ENCODE peak calls at places on chromosome 20, in four cellular contexts. One of them, this sample, is unnamed.

GRCh38 chr20:38997622-38998021 is 35.5 kb downstream of the DHX35 start:
- DNase-seq in pancreas: no peak
- DNase-seq in fibroblast of mammary gland: no peak
- DNase-seq in uterus: no peak
- DNase-seq in this sample: no peak

GRCh38 chr20:4415281-4415680 is 306.4 kb upstream of the PRND start:
- DNase-seq in pancreas: no peak
- DNase-seq in fibroblast of mammary gland: no peak
- DNase-seq in uterus: no peak
- DNase-seq in this sample: no peak

GRCh38 chr20:64212750-64213149 is 42.8 kb upstream of the PCMTD2 start:
- DNase-seq in fibroblast of mammary gland: peak; percentile 60
- DNase-seq in uterus: peak; percentile 50
- DNase-seq in pancreas: peak; percentile 27
- DNase-seq in this sample: peak; percentile 34

GRCh38 chr20:5844063-5844681 is 94.0 kb downstream of the SHLD1 start:
- DNase-seq in fibroblast of mammary gland: peak; percentile 73
- DNase-seq in uterus: no peak
- DNase-seq in pancreas: no peak
- DNase-seq in this sample: no peak

GRCh38 chr20:38421915-38422314 is 13.2 kb downstream of the SNHG17 start:
- DNase-seq in pancreas: no peak
- DNase-seq in fibroblast of mammary gland: no peak
- DNase-seq in uterus: no peak
- DNase-seq in this sample: no peak

GRCh38 chr20:46695888-46696287 is 6.6 kb upstream of the TP53RK start:
- DNase-seq in uterus: no peak
- DNase-seq in fibroblast of mammary gland: no peak
- DNase-seq in pancreas: no peak
- DNase-seq in this sample: no peak

GRCh38 chr20:33875055-33875454 is 63.9 kb downstream of the CHMP4B start:
- DNase-seq in uterus: no peak
- DNase-seq in pancreas: no peak
- DNase-seq in fibroblast of mammary gland: no peak
- DNase-seq in this sample: no peak

GRCh38 chr20:60804240-60804917 is 447.7 kb upstream of the CDH4 start:
- DNase-seq in fibroblast of mammary gland: no peak
- DNase-seq in pancreas: no peak
- DNase-seq in uterus: no peak
- DNase-seq in this sample: no peak

GRCh38 chr20:5841492-5841891 is 91.3 kb downstream of the SHLD1 start:
- DNase-seq in pancreas: no peak
- DNase-seq in fibroblast of mammary gland: no peak
- DNase-seq in uterus: no peak
- DNase-seq in this sample: no peak

GRCh38 chr20:18101125-18101820 is 36.4 kb upstream of the KAT14 start:
- DNase-seq in fibroblast of mammary gland: no peak
- DNase-seq in pancreas: no peak
- DNase-seq in uterus: no peak
- DNase-seq in this sample: no peak

GRCh38 chr20:750801-751200 is 17.5 kb downstream of the SLC52A3 start:
- DNase-seq in pancreas: no peak
- DNase-seq in uterus: no peak
- DNase-seq in fibroblast of mammary gland: peak; percentile 10
- DNase-seq in this sample: no peak

GRCh38 chr20:3068986-3069900 is 2.2 kb upstream of the OXT start:
- DNase-seq in fibroblast of mammary gland: peak; percentile 72
- DNase-seq in pancreas: no peak
- DNase-seq in uterus: no peak
- DNase-seq in this sample: no peak

GRCh38 chr20:22825546-22825945 is 209.6 kb upstream of the SSTR4 start:
- DNase-seq in uterus: no peak
- DNase-seq in pancreas: no peak
- DNase-seq in fibroblast of mammary gland: no peak
- DNase-seq in this sample: no peak

GRCh38 chr20:57615472-57615855 is 4.8 kb downstream of the ZBP1 start:
- DNase-seq in fibroblast of mammary gland: no peak
- DNase-seq in pancreas: no peak
- DNase-seq in uterus: no peak
- DNase-seq in this sample: no peak
- H3K4me3 ChIP-seq in fibroblast of mammary gland: no peak overlapping the region
- H3K4me3 ChIP-seq in pancreas: no peak overlapping the region
- H3K4me3 ChIP-seq in uterus: no peak overlapping the region
- H3K4me3 ChIP-seq in this sample: no peak overlapping the region

GRCh38 chr20:48242623-48243022 is 457.3 kb upstream of the SULF2 start:
- DNase-seq in uterus: no peak
- DNase-seq in fibroblast of mammary gland: no peak
- DNase-seq in pancreas: no peak
- DNase-seq in this sample: no peak
- H3K4me3 ChIP-seq in uterus: no peak overlapping the region
- H3K4me3 ChIP-seq in fibroblast of mammary gland: no peak overlapping the region
- H3K4me3 ChIP-seq in pancreas: no peak overlapping the region
- H3K4me3 ChIP-seq in this sample: no peak overlapping the region

GRCh38 chr20:51496964-51497363 is 45.6 kb downstream of the NFATC2 start:
- DNase-seq in uterus: no peak
- DNase-seq in fibroblast of mammary gland: no peak
- DNase-seq in pancreas: no peak
- DNase-seq in this sample: no peak

GRCh38 chr20:51500311-51500710 is 42.2 kb downstream of the NFATC2 start:
- DNase-seq in uterus: no peak
- DNase-seq in pancreas: no peak
- DNase-seq in fibroblast of mammary gland: no peak
- DNase-seq in this sample: no peak

GRCh38 chr20:51495921-51496545 is 46.5 kb downstream of the NFATC2 start:
- DNase-seq in uterus: no peak
- DNase-seq in pancreas: no peak
- DNase-seq in fibroblast of mammary gland: no peak
- DNase-seq in this sample: no peak

GRCh38 chr20:51498765-51499540 is 43.6 kb downstream of the NFATC2 start:
- DNase-seq in fibroblast of mammary gland: no peak
- DNase-seq in pancreas: no peak
- DNase-seq in uterus: no peak
- DNase-seq in this sample: no peak

GRCh38 chr20:51497542-51498467 is 44.7 kb downstream of the NFATC2 start:
- DNase-seq in fibroblast of mammary gland: no peak
- DNase-seq in pancreas: no peak
- DNase-seq in uterus: peak; percentile 38
- DNase-seq in this sample: no peak
- H3K4me3 ChIP-seq in fibroblast of mammary gland: no peak overlapping the region
- H3K4me3 ChIP-seq in pancreas: no peak overlapping the region
- H3K4me3 ChIP-seq in uterus: no peak overlapping the region
- H3K4me3 ChIP-seq in this sample: no peak overlapping the region

DNA sequence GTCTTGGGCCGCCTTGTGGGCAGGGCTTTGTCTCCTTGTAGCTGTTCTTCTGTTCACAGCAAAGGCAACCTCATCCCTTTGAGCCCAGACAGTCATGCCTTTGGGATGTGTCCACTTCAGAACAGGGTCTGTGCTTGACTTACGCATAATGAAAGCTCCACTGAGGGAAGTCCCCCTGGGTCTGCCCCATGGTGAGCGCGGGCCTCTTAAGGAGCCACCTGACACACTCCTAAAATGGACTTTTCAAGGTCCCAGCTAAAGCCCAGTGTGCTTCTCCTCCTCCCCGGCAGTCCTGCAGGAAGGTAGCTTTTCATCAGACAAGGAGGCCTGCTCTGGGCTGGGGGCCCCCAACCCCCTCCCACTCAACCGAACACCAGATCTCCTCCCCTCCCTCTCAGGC is 24.9 kb upstream of the PMEPA1 start:
- DNase-seq in pancreas: no peak
- DNase-seq in fibroblast of mammary gland: no peak
- DNase-seq in uterus: no peak
- DNase-seq in this sample: no peak
- H3K4me3 ChIP-seq in pancreas: no peak overlapping the region
- H3K4me3 ChIP-seq in fibroblast of mammary gland: no peak overlapping the region
- H3K4me3 ChIP-seq in uterus: no peak overlapping the region
- H3K4me3 ChIP-seq in this sample: no peak overlapping the region

DNA sequence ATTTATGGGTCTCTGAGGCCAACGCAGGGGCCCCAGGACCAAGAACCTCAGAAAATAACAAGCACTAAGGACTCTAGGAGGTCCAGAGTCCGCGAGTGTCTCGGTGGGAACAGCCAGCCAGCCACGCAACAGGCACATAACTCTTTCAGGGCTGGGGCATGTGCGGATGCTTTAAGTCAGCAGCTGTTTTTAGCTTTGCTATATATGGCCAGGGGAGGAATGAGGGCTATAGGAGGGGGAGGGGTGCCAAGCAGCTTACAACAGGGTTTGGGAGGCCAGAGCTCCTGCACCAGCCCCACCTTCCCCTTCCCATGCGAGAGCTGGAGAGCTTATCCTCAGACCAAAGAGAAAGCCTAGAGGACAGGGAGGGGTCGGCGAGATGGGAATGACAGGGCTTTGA is 6.2 kb downstream of the JPH2 start:
- DNase-seq in uterus: peak; percentile 87
- DNase-seq in fibroblast of mammary gland: no peak
- DNase-seq in pancreas: no peak
- DNase-seq in this sample: no peak
- H3K4me3 ChIP-seq in uterus: peak overlapping the region; percentile 12
- H3K4me3 ChIP-seq in fibroblast of mammary gland: no peak overlapping the region
- H3K4me3 ChIP-seq in pancreas: no peak overlapping the region
- H3K4me3 ChIP-seq in this sample: no peak overlapping the region

GRCh38 chr20:41871063-41871462 is 252.9 kb upstream of the CHD6 start:
- DNase-seq in fibroblast of mammary gland: no peak
- DNase-seq in pancreas: no peak
- DNase-seq in uterus: no peak
- DNase-seq in this sample: no peak
- H3K4me3 ChIP-seq in fibroblast of mammary gland: no peak overlapping the region
- H3K4me3 ChIP-seq in pancreas: no peak overlapping the region
- H3K4me3 ChIP-seq in uterus: no peak overlapping the region
- H3K4me3 ChIP-seq in this sample: no peak overlapping the region

GRCh38 chr20:49283703-49284625 is 6.1 kb upstream of the ZNFX1 start:
- DNase-seq in fibroblast of mammary gland: no peak
- DNase-seq in pancreas: no peak
- DNase-seq in uterus: no peak
- DNase-seq in this sample: no peak
- H3K4me3 ChIP-seq in fibroblast of mammary gland: peak overlapping the region; percentile 100
- H3K4me3 ChIP-seq in pancreas: no peak overlapping the region
- H3K4me3 ChIP-seq in uterus: no peak overlapping the region
- H3K4me3 ChIP-seq in this sample: no peak overlapping the region

GRCh38 chr20:9837634-9838033 is 1.2 kb downstream of the PAK5 start:
- DNase-seq in fibroblast of mammary gland: no peak
- DNase-seq in uterus: no peak
- DNase-seq in pancreas: no peak
- DNase-seq in this sample: no peak

GRCh38 chr20:9835302-9835701 is 3.6 kb downstream of the PAK5 start:
- DNase-seq in fibroblast of mammary gland: no peak
- DNase-seq in uterus: no peak
- DNase-seq in pancreas: no peak
- DNase-seq in this sample: no peak

GRCh38 chr20:9838035-9838377 is 870 bp downstream of the PAK5 start:
- DNase-seq in pancreas: no peak
- DNase-seq in fibroblast of mammary gland: no peak
- DNase-seq in uterus: no peak
- DNase-seq in this sample: no peak

GRCh38 chr20:9839626-9840025 is 750 bp upstream of the PAK5 start:
- DNase-seq in uterus: no peak
- DNase-seq in fibroblast of mammary gland: no peak
- DNase-seq in pancreas: no peak
- DNase-seq in this sample: peak; percentile 55

GRCh38 chr20:9838378-9839295 is at the start of gene PAK5:
- DNase-seq in fibroblast of mammary gland: peak; percentile 7
- DNase-seq in uterus: no peak
- DNase-seq in pancreas: peak; percentile 87
- DNase-seq in this sample: peak; percentile 82
- H3K4me3 ChIP-seq in fibroblast of mammary gland: no peak within 1 kb of the TSS
- H3K4me3 ChIP-seq in uterus: no peak within 1 kb of the TSS
- H3K4me3 ChIP-seq in pancreas: peak within 1 kb of the TSS; percentile 46
- H3K4me3 ChIP-seq in this sample: peak within 1 kb of the TSS; percentile 29

GRCh38 chr20:36306557-36307411 is 645 bp downstream of the DLGAP4 start:
- DNase-seq in uterus: no peak
- DNase-seq in fibroblast of mammary gland: no peak
- DNase-seq in pancreas: no peak
- DNase-seq in this sample: no peak
- H3K4me3 ChIP-seq in uterus: no peak overlapping the region
- H3K4me3 ChIP-seq in fibroblast of mammary gland: no peak overlapping the region
- H3K4me3 ChIP-seq in pancreas: no peak overlapping the region
- H3K4me3 ChIP-seq in this sample: peak overlapping the region; percentile 22

GRCh38 chr20:25858495-25859425 is 162.1 kb upstream of the ZNF337 start:
- DNase-seq in fibroblast of mammary gland: no peak
- DNase-seq in uterus: no peak
- DNase-seq in pancreas: no peak
- DNase-seq in this sample: no peak

GRCh38 chr20:25856256-25856884 is 159.7 kb upstream of the ZNF337 start:
- DNase-seq in pancreas: no peak
- DNase-seq in fibroblast of mammary gland: no peak
- DNase-seq in uterus: no peak
- DNase-seq in this sample: no peak

GRCh38 chr20:25860531-25861150 is 164.0 kb upstream of the ZNF337 start:
- DNase-seq in fibroblast of mammary gland: no peak
- DNase-seq in pancreas: no peak
- DNase-seq in uterus: no peak
- DNase-seq in this sample: no peak

GRCh38 chr20:25863536-25864325 is 167.1 kb upstream of the ZNF337 start:
- DNase-seq in uterus: no peak
- DNase-seq in fibroblast of mammary gland: no peak
- DNase-seq in pancreas: no peak
- DNase-seq in this sample: no peak

DNA sequence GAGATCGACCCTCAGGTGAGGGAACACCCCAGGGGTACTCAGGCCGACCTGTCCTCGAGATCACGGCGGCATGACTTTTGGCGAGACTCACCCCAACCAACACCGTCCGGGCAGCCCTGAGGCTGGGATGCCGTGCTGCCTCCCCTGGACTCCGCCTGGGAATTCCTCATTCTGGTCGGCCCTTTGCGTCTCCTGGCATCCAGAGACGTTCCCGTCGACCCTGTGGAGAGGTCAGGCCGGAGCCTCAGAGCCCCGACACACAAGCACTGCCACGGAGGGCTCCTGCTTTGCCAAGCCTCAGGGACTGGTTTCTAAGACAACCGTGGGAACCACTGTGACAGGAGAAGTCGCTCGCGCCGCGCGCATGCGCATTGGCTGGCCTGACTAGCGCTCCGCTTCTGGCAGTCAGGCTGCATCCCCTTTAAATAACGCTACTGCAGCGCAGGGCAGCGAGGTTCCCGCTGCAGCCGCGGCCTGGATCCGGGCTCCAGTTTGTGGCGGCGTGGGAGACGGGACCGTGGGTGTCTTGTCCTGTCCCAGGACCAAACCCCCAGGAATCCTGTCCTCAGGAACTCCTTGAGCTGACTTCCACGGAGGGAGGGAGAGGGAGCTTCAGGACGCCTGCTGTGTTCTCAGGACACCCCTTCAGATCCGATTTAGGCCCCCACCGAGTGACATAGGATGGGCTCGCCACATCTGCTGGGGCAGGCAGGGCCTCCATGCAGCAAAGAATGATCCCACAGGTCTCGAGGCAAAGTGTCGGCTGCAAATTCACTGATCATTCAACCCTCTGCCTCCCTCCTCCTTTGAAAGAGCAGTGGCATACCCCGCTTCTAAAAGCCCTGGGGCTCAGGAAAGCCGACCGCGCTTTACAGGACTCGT is 163.2 kb upstream of the ZNF337 start:
- DNase-seq in uterus: peak; percentile 54
- DNase-seq in fibroblast of mammary gland: peak; percentile 55
- DNase-seq in pancreas: peak; percentile 67
- DNase-seq in this sample: peak; percentile 53
- H3K4me3 ChIP-seq in uterus: no peak overlapping the region
- H3K4me3 ChIP-seq in fibroblast of mammary gland: no peak overlapping the region
- H3K4me3 ChIP-seq in pancreas: no peak overlapping the region
- H3K4me3 ChIP-seq in this sample: no peak overlapping the region